ENCODE peak calls at places on chromosomes 2 and 18, in five cellular contexts. One of them, this sample, is unnamed.
A peak's percentile ranks its signal among the peaks of the same experiment; 100 is the strongest.

GRCh38 chr2:25822190-25823117 is 55.8 kb downstream of the ASXL2 start:
- DNase-seq in A673: no peak
- DNase-seq in CD4-positive, alpha-beta T cell: peak; percentile 41
- DNase-seq in AG04450: no peak
- DNase-seq in body of pancreas: peak; percentile 18
- DNase-seq in this sample: peak; percentile 34

GRCh38 chr2:226256237-226256636 is 543.4 kb downstream of the IRS1 start:
- DNase-seq in A673: no peak
- DNase-seq in CD4-positive, alpha-beta T cell: no peak
- DNase-seq in AG04450: peak; percentile 24
- DNase-seq in body of pancreas: no peak
- DNase-seq in this sample: no peak

GRCh38 chr2:46012618-46013240 is 284.5 kb upstream of the EPAS1 start:
- DNase-seq in A673: no peak
- DNase-seq in CD4-positive, alpha-beta T cell: no peak
- DNase-seq in AG04450: no peak
- DNase-seq in body of pancreas: no peak
- DNase-seq in this sample: no peak

GRCh38 chr2:190477563-190478454 is 56.7 kb downstream of the NEMP2 start:
- DNase-seq in A673: no peak
- DNase-seq in CD4-positive, alpha-beta T cell: no peak
- DNase-seq in AG04450: no peak
- DNase-seq in body of pancreas: no peak
- DNase-seq in this sample: peak; percentile 39

GRCh38 chr2:200787351-200788128 is 24.2 kb upstream of the BZW1 start:
- DNase-seq in A673: no peak
- DNase-seq in CD4-positive, alpha-beta T cell: no peak
- DNase-seq in AG04450: peak; percentile 79
- DNase-seq in body of pancreas: no peak
- DNase-seq in this sample: peak; percentile 25

GRCh38 chr2:46075848-46076247 is 221.4 kb upstream of the EPAS1 start:
- DNase-seq in A673: no peak
- DNase-seq in CD4-positive, alpha-beta T cell: no peak
- DNase-seq in AG04450: no peak
- DNase-seq in body of pancreas: no peak
- DNase-seq in this sample: no peak

GRCh38 chr2:153477641-153478288 is 797 bp downstream of the RPRM start:
- DNase-seq in A673: no peak
- DNase-seq in CD4-positive, alpha-beta T cell: no peak
- DNase-seq in AG04450: no peak
- DNase-seq in body of pancreas: no peak
- DNase-seq in this sample: no peak

GRCh38 chr2:34241905-34242740 is 643.0 kb upstream of the FAM98A start:
- DNase-seq in A673: peak; percentile 4
- DNase-seq in CD4-positive, alpha-beta T cell: no peak
- DNase-seq in AG04450: no peak
- DNase-seq in body of pancreas: peak; percentile 44
- DNase-seq in this sample: no peak

GRCh38 chr18:9823805-9824473 is 61.8 kb upstream of the TXNDC2 start:
- DNase-seq in A673: no peak
- DNase-seq in CD4-positive, alpha-beta T cell: no peak
- DNase-seq in AG04450: no peak
- DNase-seq in body of pancreas: no peak
- DNase-seq in this sample: no peak

GRCh38 chr2:3575534-3576324 is 669 bp downstream of the RPS7 start:
- DNase-seq in A673: no peak
- DNase-seq in CD4-positive, alpha-beta T cell: peak; percentile 18
- DNase-seq in AG04450: no peak
- DNase-seq in body of pancreas: peak; percentile 25
- DNase-seq in this sample: peak; percentile 11

GRCh38 chr2:26251893-26252292 is 7.2 kb downstream of the HADHB start:
- DNase-seq in A673: no peak
- DNase-seq in CD4-positive, alpha-beta T cell: no peak
- DNase-seq in AG04450: no peak
- DNase-seq in body of pancreas: peak; percentile 28
- DNase-seq in this sample: peak; percentile 13

GRCh38 chr18:76668119-76668518 is 154.2 kb upstream of the ZNF236 start:
- DNase-seq in A673: no peak
- DNase-seq in CD4-positive, alpha-beta T cell: no peak
- DNase-seq in AG04450: no peak
- DNase-seq in body of pancreas: no peak
- DNase-seq in this sample: no peak

GRCh38 chr2:167646557-167646956 is 600.8 kb downstream of the STK39 start:
- DNase-seq in A673: no peak
- DNase-seq in CD4-positive, alpha-beta T cell: no peak
- DNase-seq in AG04450: no peak
- DNase-seq in body of pancreas: no peak
- DNase-seq in this sample: no peak

GRCh38 chr2:9165625-9166024 is 41.0 kb upstream of the ASAP2 start:
- DNase-seq in A673: no peak
- DNase-seq in CD4-positive, alpha-beta T cell: no peak
- DNase-seq in AG04450: no peak
- DNase-seq in body of pancreas: no peak
- DNase-seq in this sample: no peak

GRCh38 chr2:100407108-100407507 is 10.4 kb downstream of the CHST10 start:
- DNase-seq in A673: no peak
- DNase-seq in CD4-positive, alpha-beta T cell: no peak
- DNase-seq in AG04450: no peak
- DNase-seq in body of pancreas: no peak
- DNase-seq in this sample: no peak

GRCh38 chr2:138291805-138292204 is 209.8 kb upstream of the SPOPL start:
- DNase-seq in A673: no peak
- DNase-seq in CD4-positive, alpha-beta T cell: no peak
- DNase-seq in AG04450: no peak
- DNase-seq in body of pancreas: no peak
- DNase-seq in this sample: no peak

GRCh38 chr2:10764101-10764785 is 42.8 kb downstream of the ATP6V1C2 start:
- DNase-seq in A673: no peak
- DNase-seq in CD4-positive, alpha-beta T cell: no peak
- DNase-seq in AG04450: no peak
- DNase-seq in body of pancreas: no peak
- DNase-seq in this sample: no peak

GRCh38 chr2:8202139-8202538 is 479.7 kb upstream of the ID2 start:
- DNase-seq in A673: no peak
- DNase-seq in CD4-positive, alpha-beta T cell: no peak
- DNase-seq in AG04450: no peak
- DNase-seq in body of pancreas: no peak
- DNase-seq in this sample: no peak

GRCh38 chr2:7111626-7112025 is 194.4 kb downstream of the RNF144A start:
- DNase-seq in A673: peak; percentile 21
- DNase-seq in CD4-positive, alpha-beta T cell: no peak
- DNase-seq in AG04450: no peak
- DNase-seq in body of pancreas: no peak
- DNase-seq in this sample: no peak

GRCh38 chr18:53567935-53568574 is 656.4 kb downstream of the MBD2 start:
- DNase-seq in A673: peak; percentile 71
- DNase-seq in CD4-positive, alpha-beta T cell: no peak
- DNase-seq in AG04450: no peak
- DNase-seq in body of pancreas: no peak
- DNase-seq in this sample: no peak

GRCh38 chr18:74896390-74896991 is 298.8 kb downstream of the ZNF407 start:
- DNase-seq in A673: peak; percentile 12
- DNase-seq in CD4-positive, alpha-beta T cell: peak; percentile 40
- DNase-seq in AG04450: no peak
- DNase-seq in body of pancreas: peak; percentile 54
- DNase-seq in this sample: peak; percentile 50

GRCh38 chr18:37567061-37567993 is 1.7 kb upstream of the CELF4 start:
- DNase-seq in A673: no peak
- DNase-seq in CD4-positive, alpha-beta T cell: no peak
- DNase-seq in AG04450: no peak
- DNase-seq in body of pancreas: no peak
- DNase-seq in this sample: no peak

GRCh38 chr18:65610939-65611338 is 139.9 kb upstream of the CDH7 start:
- DNase-seq in A673: peak; percentile 12
- DNase-seq in CD4-positive, alpha-beta T cell: no peak
- DNase-seq in AG04450: no peak
- DNase-seq in body of pancreas: no peak
- DNase-seq in this sample: no peak

GRCh38 chr2:16413257-16413656 is 252.4 kb downstream of the CYRIA start:
- DNase-seq in A673: no peak
- DNase-seq in CD4-positive, alpha-beta T cell: no peak
- DNase-seq in AG04450: no peak
- DNase-seq in body of pancreas: no peak
- DNase-seq in this sample: no peak

GRCh38 chr18:13613591-13614317 is 112.6 kb downstream of the FAM210A start:
- DNase-seq in A673: no peak
- DNase-seq in CD4-positive, alpha-beta T cell: no peak
- DNase-seq in AG04450: no peak
- DNase-seq in body of pancreas: no peak
- DNase-seq in this sample: no peak

GRCh38 chr2:133241231-133241575 is 327.1 kb downstream of the NCKAP5 start:
- DNase-seq in A673: no peak
- DNase-seq in CD4-positive, alpha-beta T cell: no peak
- DNase-seq in AG04450: peak; percentile 80
- DNase-seq in body of pancreas: no peak
- DNase-seq in this sample: no peak

GRCh38 chr18:59718108-59719057 is 21.2 kb upstream of the CCBE1 start:
- DNase-seq in A673: peak; percentile 15
- DNase-seq in CD4-positive, alpha-beta T cell: no peak
- DNase-seq in AG04450: peak; percentile 86
- DNase-seq in body of pancreas: no peak
- DNase-seq in this sample: no peak

GRCh38 chr2:105773568-105773967 is 28.9 kb downstream of the NCK2 start:
- DNase-seq in A673: no peak
- DNase-seq in CD4-positive, alpha-beta T cell: no peak
- DNase-seq in AG04450: no peak
- DNase-seq in body of pancreas: no peak
- DNase-seq in this sample: no peak

GRCh38 chr18:63342206-63342605 is 22.6 kb upstream of the BCL2 start:
- DNase-seq in A673: peak; percentile 87
- DNase-seq in CD4-positive, alpha-beta T cell: no peak
- DNase-seq in AG04450: no peak
- DNase-seq in body of pancreas: no peak
- DNase-seq in this sample: no peak

GRCh38 chr18:29188760-29189159 is 1011.8 kb upstream of the CDH2 start:
- DNase-seq in A673: no peak
- DNase-seq in CD4-positive, alpha-beta T cell: no peak
- DNase-seq in AG04450: no peak
- DNase-seq in body of pancreas: no peak
- DNase-seq in this sample: no peak

GRCh38 chr2:165373322-165374025 is 96.0 kb upstream of the CSRNP3 start:
- DNase-seq in A673: peak; percentile 60
- DNase-seq in CD4-positive, alpha-beta T cell: no peak
- DNase-seq in AG04450: no peak
- DNase-seq in body of pancreas: no peak
- DNase-seq in this sample: no peak

GRCh38 chr2:172985139-172985874 is 90.3 kb upstream of the MAP3K20 start:
- DNase-seq in A673: no peak
- DNase-seq in CD4-positive, alpha-beta T cell: no peak
- DNase-seq in AG04450: no peak
- DNase-seq in body of pancreas: peak; percentile 57
- DNase-seq in this sample: no peak

GRCh38 chr2:162926907-162927306 is 88.3 kb upstream of the KCNH7 start:
- DNase-seq in A673: no peak
- DNase-seq in CD4-positive, alpha-beta T cell: no peak
- DNase-seq in AG04450: no peak
- DNase-seq in body of pancreas: no peak
- DNase-seq in this sample: no peak

GRCh38 chr18:24964213-24964612 is 387.8 kb downstream of the ZNF521 start:
- DNase-seq in A673: no peak
- DNase-seq in CD4-positive, alpha-beta T cell: no peak
- DNase-seq in AG04450: no peak
- DNase-seq in body of pancreas: no peak
- DNase-seq in this sample: no peak
- TF ChIP-seq CTCF in A673: no peak
- TF ChIP-seq CTCF in CD4-positive, alpha-beta T cell: no peak
- TF ChIP-seq CTCF in AG04450: no peak
- TF ChIP-seq CTCF in body of pancreas: no peak
- TF ChIP-seq CTCF in this sample: no peak

GRCh38 chr2:70887550-70888229 is 48.0 kb upstream of the ATP6V1B1 start:
- DNase-seq in A673: peak; percentile 72
- DNase-seq in CD4-positive, alpha-beta T cell: no peak
- DNase-seq in AG04450: no peak
- DNase-seq in body of pancreas: peak; percentile 82
- DNase-seq in this sample: no peak
- H3K27me3 ChIP-seq in A673: no peaks in the 10 kb centered on the region
- H3K27me3 ChIP-seq in CD4-positive, alpha-beta T cell: peaks cover 98% of the 10 kb centered on the region
- H3K27me3 ChIP-seq in AG04450: peaks cover 92% of the 10 kb centered on the region
- H3K27me3 ChIP-seq in body of pancreas: peaks cover 20% of the 10 kb centered on the region
- H3K27me3 ChIP-seq in this sample: peaks cover 63% of the 10 kb centered on the region

DNA sequence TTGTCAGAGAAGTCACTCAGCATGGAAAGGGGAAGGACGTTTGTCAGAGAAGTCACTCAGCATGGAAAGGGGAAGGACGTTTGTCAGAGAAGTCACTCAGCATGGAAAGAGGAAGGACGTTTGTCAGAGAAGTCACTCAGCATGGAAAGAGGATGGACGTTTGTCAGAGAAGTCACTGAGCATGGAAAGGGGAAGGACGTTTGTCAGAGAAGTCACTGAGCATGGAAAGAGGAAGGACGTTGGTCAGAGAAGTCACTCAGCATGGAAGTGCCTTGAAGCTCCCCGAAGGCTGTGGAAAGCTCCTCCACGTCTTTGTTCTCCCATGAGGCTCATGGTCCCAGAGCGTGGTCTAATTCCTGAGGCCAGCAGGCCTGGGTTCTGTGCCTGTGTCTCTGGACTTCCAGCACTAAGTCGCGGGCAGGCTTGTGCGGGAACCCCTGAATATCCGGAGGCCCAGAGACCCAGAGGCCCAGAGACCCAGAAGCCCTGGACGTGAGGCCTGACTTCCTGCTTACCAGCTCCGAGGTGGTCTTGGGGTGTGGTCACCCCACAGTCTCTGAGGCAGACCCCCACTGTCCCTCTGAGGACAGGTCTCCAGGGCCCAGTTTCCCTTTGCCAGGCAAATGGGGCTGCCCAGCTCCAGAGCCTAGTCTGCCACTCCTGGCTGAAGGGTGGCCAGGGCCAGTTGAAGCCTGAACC is 70.4 kb upstream of the TWIST2 start:
- DNase-seq in A673: no peak
- DNase-seq in CD4-positive, alpha-beta T cell: no peak
- DNase-seq in AG04450: no peak
- DNase-seq in body of pancreas: no peak
- DNase-seq in this sample: no peak
- H3K27ac ChIP-seq in A673: no peak overlapping the region
- H3K27ac ChIP-seq in CD4-positive, alpha-beta T cell: no peak overlapping the region
- H3K27ac ChIP-seq in AG04450: no peak overlapping the region
- H3K27ac ChIP-seq in body of pancreas: no peak overlapping the region
- H3K27ac ChIP-seq in this sample: no peak overlapping the region

GRCh38 chr2:96265840-96266569 is at the start of the genes CIAO1 and TMEM127:
- DNase-seq in A673: peak; percentile 99
- DNase-seq in CD4-positive, alpha-beta T cell: peak; percentile 96
- DNase-seq in AG04450: peak; percentile 92
- DNase-seq in body of pancreas: peak; percentile 98
- DNase-seq in this sample: peak; percentile 98

GRCh38 chr2:96262306-96262705 is 3.5 kb downstream of the TMEM127 start:
- DNase-seq in A673: no peak
- DNase-seq in CD4-positive, alpha-beta T cell: no peak
- DNase-seq in AG04450: no peak
- DNase-seq in body of pancreas: no peak
- DNase-seq in this sample: no peak

GRCh38 chr2:96265349-96265839 is 403 bp downstream of the TMEM127 start:
- DNase-seq in A673: peak; percentile 30
- DNase-seq in CD4-positive, alpha-beta T cell: peak; percentile 26
- DNase-seq in AG04450: no peak
- DNase-seq in body of pancreas: no peak
- DNase-seq in this sample: no peak

GRCh38 chr2:96264656-96265348 is 995 bp downstream of the TMEM127 start:
- DNase-seq in A673: peak; percentile 67
- DNase-seq in CD4-positive, alpha-beta T cell: no peak
- DNase-seq in AG04450: no peak
- DNase-seq in body of pancreas: peak; percentile 35
- DNase-seq in this sample: no peak

GRCh38 chr2:96264086-96264485 is 1.7 kb downstream of the TMEM127 start:
- DNase-seq in A673: no peak
- DNase-seq in CD4-positive, alpha-beta T cell: no peak
- DNase-seq in AG04450: no peak
- DNase-seq in body of pancreas: no peak
- DNase-seq in this sample: no peak
- TF ChIP-seq CTCF in A673: no peak
- TF ChIP-seq CTCF in CD4-positive, alpha-beta T cell: no peak
- TF ChIP-seq CTCF in AG04450: no peak
- TF ChIP-seq CTCF in body of pancreas: no peak
- TF ChIP-seq CTCF in this sample: no peak